ENCODE peak calls at places on chromosomes 12 and 14, in six cellular contexts. One of them, this sample, is unnamed.

GRCh38 chr12:127363392-127363791 is 903.6 kb upstream of the TMEM132C start:
- DNase-seq in right lobe of liver: no peak
- DNase-seq in HEK293T: no peak
- DNase-seq in fibroblast of the conjunctiva: no peak
- DNase-seq in neural crest cell: peak
- DNase-seq in Caki2: peak
- DNase-seq in this sample: no peak

GRCh38 chr12:19760611-19761010 is 321.3 kb downstream of the AEBP2 start:
- DNase-seq in right lobe of liver: no peak
- DNase-seq in HEK293T: no peak
- DNase-seq in neural crest cell: no peak
- DNase-seq in fibroblast of the conjunctiva: no peak
- DNase-seq in Caki2: no peak
- DNase-seq in this sample: no peak

GRCh38 chr12:116784238-116784612 is 46.1 kb downstream of the RNFT2 start:
- DNase-seq in right lobe of liver: no peak
- DNase-seq in fibroblast of the conjunctiva: no peak
- DNase-seq in neural crest cell: no peak
- DNase-seq in HEK293T: peak
- DNase-seq in Caki2: peak
- DNase-seq in this sample: no peak

GRCh38 chr12:57048423-57048822 is 1.5 kb downstream of the MYO1A start:
- DNase-seq in HEK293T: no peak
- DNase-seq in right lobe of liver: no peak
- DNase-seq in Caki2: no peak
- DNase-seq in fibroblast of the conjunctiva: no peak
- DNase-seq in neural crest cell: no peak
- DNase-seq in this sample: no peak

GRCh38 chr12:20624718-20625117 is 70.4 kb upstream of the SLCO1C1 start:
- DNase-seq in fibroblast of the conjunctiva: no peak
- DNase-seq in right lobe of liver: no peak
- DNase-seq in Caki2: peak
- DNase-seq in neural crest cell: peak
- DNase-seq in HEK293T: peak
- DNase-seq in this sample: no peak

GRCh38 chr12:90909069-90909676 is 45.8 kb downstream of the CCER1 start:
- DNase-seq in HEK293T: peak
- DNase-seq in neural crest cell: peak
- DNase-seq in Caki2: peak
- DNase-seq in right lobe of liver: no peak
- DNase-seq in fibroblast of the conjunctiva: peak
- DNase-seq in this sample: no peak

GRCh38 chr12:122079532-122080081 is 1.1 kb downstream of the MLXIP start:
- DNase-seq in Caki2: no peak
- DNase-seq in neural crest cell: no peak
- DNase-seq in HEK293T: no peak
- DNase-seq in right lobe of liver: no peak
- DNase-seq in fibroblast of the conjunctiva: no peak
- DNase-seq in this sample: peak

GRCh38 chr14:103716899-103717411 is 1.3 kb downstream of the ZFYVE21 start:
- DNase-seq in HEK293T: no peak
- DNase-seq in right lobe of liver: no peak
- DNase-seq in Caki2: no peak
- DNase-seq in fibroblast of the conjunctiva: no peak
- DNase-seq in neural crest cell: no peak
- DNase-seq in this sample: no peak

GRCh38 chr14:69636051-69636639 is 24.7 kb downstream of the SUSD6 start:
- DNase-seq in HEK293T: no peak
- DNase-seq in Caki2: no peak
- DNase-seq in neural crest cell: no peak
- DNase-seq in fibroblast of the conjunctiva: no peak
- DNase-seq in right lobe of liver: no peak
- DNase-seq in this sample: no peak

GRCh38 chr12:122422769-122423257 is 344 bp upstream of the CLIP1 start:
- DNase-seq in Caki2: peak
- DNase-seq in neural crest cell: no peak
- DNase-seq in fibroblast of the conjunctiva: no peak
- DNase-seq in right lobe of liver: peak
- DNase-seq in HEK293T: no peak
- DNase-seq in this sample: peak

GRCh38 chr14:101235042-101235871 is 326.0 kb upstream of the DIO3 start:
- DNase-seq in right lobe of liver: peak
- DNase-seq in fibroblast of the conjunctiva: peak
- DNase-seq in neural crest cell: peak
- DNase-seq in HEK293T: peak
- DNase-seq in Caki2: peak
- DNase-seq in this sample: peak

GRCh38 chr12:70722584-70723343 is 85.5 kb upstream of the PTPRB start:
- DNase-seq in fibroblast of the conjunctiva: no peak
- DNase-seq in HEK293T: no peak
- DNase-seq in Caki2: no peak
- DNase-seq in right lobe of liver: no peak
- DNase-seq in neural crest cell: no peak
- DNase-seq in this sample: no peak